ENCODE peak calls at places on chromosomes 13 and 19, in eight cellular contexts. P is fibroblast of lung, K is left lung, T is psoas muscle, B is heart right ventricle, I is brain microvascular endothelial cell, E is mesendoderm, V is SJSA1. D is an unnamed sample. For H3K27me3, the result is how much of the 10 kb centered on the place peaks cover.

GRCh38 chr19:43229315-43229714 is 23.9 kb upstream of the PSG4 start:
- DNase-seq in P (no peak), T (no peak), V (no peak), I (peak), B (no peak), K (no peak), E (peak), D (no peak)

GRCh38 chr19:54254195-54254906 is 2.7 kb downstream of the LILRB5 start:
- DNase-seq in K (no peak), T (no peak), P (no peak), B (no peak), E (no peak), I (no peak), V (peak), D (peak)

GRCh38 chr13:97986841-97987240 is 33.4 kb downstream of the IPO5 start:
- DNase-seq in P (no peak), K (peak), T (no peak), B (no peak), V (no peak), E (no peak), I (no peak), D (no peak)

GRCh38 chr13:108463365-108463764 is 166.0 kb upstream of the MYO16 start:
- DNase-seq in K (no peak), T (no peak), V (no peak), I (peak), P (peak), E (peak), B (no peak), D (no peak)

GRCh38 chr19:35533822-35534521 is 716 bp downstream of the GAPDHS start:
- DNase-seq in P (peak), K (no peak), B (peak), I (no peak), V (no peak), E (peak), T (peak), D (peak)

GRCh38 chr19:44925114-44925891 is 10.9 kb downstream of the APOC1 start:
- DNase-seq in T (peak), K (peak), I (no peak), B (peak), V (no peak), E (no peak), P (peak), D (peak)

GRCh38 chr13:81017525-81018152 is 676.7 kb upstream of the SPRY2 start:
- DNase-seq in I (no peak), E (peak), K (no peak), T (no peak), P (peak), V (no peak), B (no peak), D (peak)

GRCh38 chr19:46408611-46409039 is 4.7 kb downstream of the CCDC8 start:
- DNase-seq in I (no peak), V (no peak), B (peak), T (peak), E (peak), P (peak), K (peak), D (peak)

GRCh38 chr13:48712141-48712540 is 58.4 kb downstream of the CYSLTR2 start:
- DNase-seq in B (no peak), E (no peak), V (no peak), T (no peak), K (no peak), I (no peak), P (no peak), D (no peak)

GRCh38 chr19:49342291-49342721 is 7.1 kb downstream of the CD37 start:
- DNase-seq in V (no peak), I (no peak), T (no peak), K (peak), P (no peak), E (no peak), B (no peak), D (no peak)

DNA sequence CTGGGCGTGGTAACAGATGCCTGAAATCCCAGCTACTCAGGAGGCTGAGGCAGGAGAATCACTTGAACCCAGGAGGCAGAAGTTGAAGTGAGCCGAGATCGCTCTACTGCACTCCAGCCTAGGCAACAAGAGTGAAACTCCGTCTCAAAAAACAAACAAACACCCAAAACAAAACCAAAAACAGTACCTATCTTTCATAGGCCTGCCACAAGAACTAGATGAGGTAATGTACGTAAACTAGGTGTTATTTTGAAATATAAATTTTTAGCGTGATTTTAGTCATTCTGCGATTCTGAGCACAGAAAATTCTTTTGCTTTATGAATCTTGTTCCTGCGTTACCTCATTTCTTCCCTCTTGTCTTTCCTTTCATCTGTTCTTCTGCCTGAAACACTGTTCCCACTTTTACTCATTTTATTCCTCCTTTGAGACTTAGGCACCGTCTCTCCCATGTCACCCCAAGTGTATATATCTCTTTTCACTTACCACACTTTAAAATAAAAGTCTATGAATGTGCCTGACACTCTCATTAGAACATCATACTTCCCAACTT is 238.2 kb upstream of the HTR2A start:
- DNase-seq in V (no peak), E (no peak), I (no peak), B (no peak), T (no peak), K (no peak), P (no peak), D (no peak)
- H3K27me3 ChIP-seq in V (under half), E (under half), I (under half), B (under half), T (under half), K (under half), P (under half), D (under half)

GRCh38 chr13:59477011-59477410 is 686.7 kb downstream of the DIAPH3 start:
- DNase-seq in E (no peak), P (no peak), B (no peak), I (no peak), K (no peak), V (no peak), T (no peak), D (peak)

GRCh38 chr13:59479629-59480028 is 684.1 kb downstream of the DIAPH3 start:
- DNase-seq in B (no peak), P (no peak), V (no peak), I (no peak), K (no peak), T (no peak), E (peak), D (peak)

GRCh38 chr13:59478908-59479307 is 684.8 kb downstream of the DIAPH3 start:
- DNase-seq in E (peak), K (no peak), T (no peak), P (no peak), B (no peak), I (no peak), V (no peak), D (peak)

GRCh38 chr13:59475911-59476310 is 687.8 kb downstream of the DIAPH3 start:
- DNase-seq in I (no peak), K (no peak), B (no peak), P (no peak), T (no peak), V (no peak), E (peak), D (no peak)

DNA sequence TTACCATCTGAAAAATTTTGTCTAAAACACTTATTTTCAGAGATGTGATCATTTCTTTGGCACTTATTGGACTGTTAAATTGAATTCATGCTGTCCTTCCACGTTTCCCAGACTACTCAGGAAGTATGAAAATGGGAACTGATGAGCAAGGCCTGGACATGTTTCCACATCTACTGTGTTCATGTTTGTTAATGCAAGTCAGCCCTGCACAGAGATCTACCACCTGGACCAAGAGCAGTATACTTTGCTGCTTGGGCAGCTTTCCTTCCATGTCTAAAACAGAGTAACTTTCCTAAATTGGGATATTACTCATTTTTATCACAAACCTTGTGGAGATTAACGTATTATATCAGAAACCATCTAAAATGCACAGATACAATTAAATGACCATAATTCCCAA is 687.4 kb downstream of the DIAPH3 start:
- DNase-seq in K (no peak), E (no peak), T (no peak), P (peak), V (no peak), I (no peak), B (no peak), D (no peak)
- H3K4me3 ChIP-seq in K (no peak), E (no peak), T (no peak), P (no peak), V (no peak), I (no peak), B (no peak), D (no peak)

DNA sequence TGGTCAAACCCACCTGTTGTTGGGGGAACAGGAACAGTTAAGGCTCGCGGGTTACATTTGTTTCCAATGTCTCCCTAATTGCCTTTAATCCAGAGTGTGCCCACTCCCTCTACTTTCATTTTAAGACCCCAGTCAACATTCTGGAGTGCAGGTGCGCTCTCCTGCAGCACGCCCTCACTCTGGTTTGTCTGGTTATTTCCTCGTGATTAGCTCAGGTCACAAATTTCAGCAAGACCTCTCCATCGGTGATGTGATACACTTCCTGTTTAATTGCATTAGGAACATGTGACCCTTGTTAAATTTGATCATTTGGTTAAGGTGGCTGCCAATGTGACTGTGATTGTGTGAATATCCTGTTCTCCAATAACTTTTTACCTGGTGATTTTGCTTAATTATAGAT is 53.0 kb downstream of the TEX29 start:
- DNase-seq in V (no peak), P (no peak), I (no peak), T (no peak), K (no peak), B (no peak), E (no peak), D (no peak)
- H3K27me3 ChIP-seq in V (half or more), P (under half), I (under half), T (under half), K (under half), B (under half), E (under half), D (under half)

DNA sequence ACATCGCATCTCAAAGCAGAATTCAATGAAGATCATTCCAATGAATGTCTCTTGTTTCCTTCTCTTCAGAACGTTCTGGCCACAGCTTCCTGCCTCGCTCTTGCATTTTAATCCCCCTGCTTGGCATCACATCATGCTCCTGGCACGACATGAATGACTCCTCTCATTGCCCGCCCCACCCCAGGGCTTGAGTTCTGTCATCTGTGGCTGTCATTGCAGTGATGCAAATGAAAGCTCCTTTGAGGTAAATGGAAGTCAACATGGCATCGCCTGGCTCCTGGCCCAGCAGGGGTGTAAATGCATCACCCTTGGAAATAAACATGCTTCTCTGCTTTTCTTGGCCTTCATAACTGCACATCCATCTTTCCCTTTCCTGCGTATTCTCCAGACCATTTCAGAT is 48.6 kb downstream of the SCEL start:
- DNase-seq in K (no peak), P (no peak), V (no peak), T (no peak), I (no peak), E (no peak), B (no peak), D (no peak)
- H3K4me3 ChIP-seq in K (no peak), P (no peak), V (no peak), T (no peak), I (no peak), E (no peak), B (no peak), D (no peak)

GRCh38 chr13:95547531-95548167 is 4.9 kb upstream of the CLDN10 start:
- DNase-seq in V (no peak), B (no peak), T (no peak), K (no peak), I (no peak), E (peak), P (no peak), D (no peak)
- H3K27me3 ChIP-seq in V (under half), B (under half), T (under half), K (under half), I (under half), E (under half), P (under half), D (under half)

DNA sequence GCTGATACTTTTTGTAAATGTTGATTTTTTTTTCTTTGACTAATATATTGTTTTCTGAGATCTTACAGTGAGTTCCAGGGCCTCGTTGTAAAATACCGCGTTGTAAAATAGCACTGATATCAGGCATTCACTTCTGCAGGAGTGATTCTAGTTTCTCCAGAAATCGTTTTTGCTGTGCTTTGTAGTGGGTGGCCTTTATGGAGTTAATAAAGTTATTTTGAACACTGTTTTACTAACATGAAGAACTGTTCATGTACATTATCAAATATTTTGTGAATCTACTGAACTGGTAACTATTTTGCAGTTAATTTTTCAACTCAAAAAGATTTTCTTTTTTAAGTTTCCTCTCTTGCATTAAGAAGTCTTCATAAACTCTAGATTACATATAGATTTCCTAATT is 985 bp upstream of the ZNF266 start:
- DNase-seq in V (no peak), B (no peak), K (no peak), P (no peak), T (no peak), I (no peak), E (no peak), D (no peak)
- H3K4me3 ChIP-seq in V (no peak), B (no peak), K (no peak), P (peak), T (peak), I (no peak), E (no peak), D (no peak)

GRCh38 chr19:23597661-23598060 is 89.4 kb downstream of the ZNF675 start:
- DNase-seq in B (no peak), I (no peak), E (no peak), P (no peak), K (no peak), V (no peak), T (no peak), D (no peak)
- H3K27me3 ChIP-seq in B (under half), I (under half), E (under half), P (under half), K (under half), V (under half), T (under half), D (under half)

GRCh38 chr19:55580628-55581144 is at the start of gene ZNF579:
- DNase-seq in B (peak), T (peak), P (peak), E (peak), K (peak), I (peak), V (peak), D (peak)

GRCh38 chr19:55581145-55581827 is 638 bp upstream of the ZNF579 start:
- DNase-seq in E (peak), V (no peak), K (no peak), P (no peak), I (no peak), B (no peak), T (no peak), D (peak)

GRCh38 chr19:55579766-55580621 is 654 bp downstream of the ZNF579 start:
- DNase-seq in B (peak), T (peak), K (peak), P (peak), I (no peak), V (peak), E (peak), D (peak)

GRCh38 chr19:55578761-55579747 is 1.6 kb downstream of the ZNF579 start:
- DNase-seq in B (no peak), K (no peak), E (no peak), T (no peak), V (no peak), I (no peak), P (no peak), D (peak)

GRCh38 chr19:55581828-55582223 is 1.2 kb upstream of the ZNF579 start:
- DNase-seq in T (no peak), V (no peak), I (no peak), B (no peak), K (no peak), P (no peak), E (peak), D (no peak)
- H3K4me3 ChIP-seq in T (no peak), V (no peak), I (no peak), B (no peak), K (no peak), P (no peak), E (no peak), D (no peak)

DNA sequence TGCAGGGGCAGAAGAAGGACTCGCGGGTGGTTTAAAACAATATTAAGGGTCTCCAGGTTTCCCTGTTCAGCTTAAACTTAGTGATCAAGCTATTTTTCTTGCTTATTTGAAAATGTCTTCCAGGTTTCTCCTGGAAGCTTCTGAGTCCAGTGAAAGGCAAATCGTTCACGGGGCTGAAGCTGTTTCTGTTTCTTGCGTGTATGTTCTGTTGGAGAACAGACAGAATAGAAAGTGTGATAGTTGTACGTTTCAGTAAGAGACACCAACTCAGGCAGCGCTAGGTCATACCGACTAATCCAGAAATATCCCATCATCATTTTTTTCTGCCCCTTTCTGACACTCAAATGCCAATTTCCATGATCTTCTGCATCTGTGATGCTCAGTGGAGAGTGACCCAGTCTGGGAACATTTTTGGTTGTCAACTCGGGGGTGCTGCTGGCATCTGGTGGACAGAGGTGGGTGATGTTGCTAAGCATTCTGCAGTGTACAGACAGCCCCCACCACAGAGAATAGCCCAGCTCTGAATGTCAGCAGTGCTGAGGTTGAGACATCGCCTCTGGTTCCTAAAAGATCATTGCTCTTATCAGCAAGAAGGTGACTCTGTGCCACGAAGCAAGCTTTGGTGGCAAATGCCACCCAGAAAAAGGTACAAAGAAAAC is 4.3 kb downstream of the KLF2 start:
- DNase-seq in T (no peak), V (peak), I (no peak), P (no peak), E (no peak), B (no peak), K (no peak), D (no peak)
- H3K27me3 ChIP-seq in T (under half), V (under half), I (under half), P (under half), E (under half), B (under half), K (under half), D (under half)